ENCODE peak calls at places on chromosomes 6 and 20, in four cellular contexts. Y is stimulated activated CD4-positive, alpha-beta T cell treated with anti-CD3 and anti-CD28 coated beads, Interleukin-2, amount 100 ng/mL, for 48 hours; I is HuH-7; T is nephron progenitor cell. S is an unnamed sample.

GRCh38 chr20:61832181-61832580 is 233.5 kb downstream of the TAF4 start:
- DNase-seq in Y (no peak), T (no peak), I (no peak), S (no peak)

GRCh38 chr20:2742934-2743559 is 50.5 kb downstream of the EBF4 start:
- DNase-seq in T (peak; percentile 81), I (peak; percentile 91), Y (peak; percentile 74), S (peak; percentile 63)

GRCh38 chr20:33482581-33482980 is 7.3 kb upstream of the CBFA2T2 start:
- DNase-seq in I (no peak), T (no peak), Y (no peak), S (no peak)

GRCh38 chr20:61254881-61255589 is 3.0 kb downstream of the CDH4 start:
- DNase-seq in I (no peak), Y (no peak), T (no peak), S (peak; percentile 70)

GRCh38 chr20:44805991-44806729 is 4.2 kb downstream of the RIMS4 start:
- DNase-seq in I (no peak), Y (no peak), T (peak; percentile 76), S (peak; percentile 26)

GRCh38 chr6:150753404-150754184 is 111.9 kb upstream of the MTHFD1L start:
- DNase-seq in I (peak; percentile 50), Y (no peak), T (peak; percentile 26), S (no peak)

GRCh38 chr6:140371360-140371870 is 997.0 kb upstream of the CITED2 start:
- DNase-seq in T (no peak), Y (no peak), I (no peak), S (no peak)

GRCh38 chr6:125957845-125958244 is 1.3 kb downstream of the HINT3 start:
- DNase-seq in Y (no peak), I (peak; percentile 60), T (no peak), S (peak; percentile 29)

GRCh38 chr6:35386989-35387388 is 44.6 kb downstream of the PPARD start:
- DNase-seq in I (no peak), T (no peak), Y (no peak), S (no peak)

GRCh38 chr6:158923801-158924498 is 76.1 kb downstream of the RSPH3 start:
- DNase-seq in Y (no peak), I (no peak), T (no peak), S (no peak)

GRCh38 chr6:30091577-30092381 is 16.2 kb upstream of the RNF39 start:
- DNase-seq in Y (no peak), I (no peak), T (no peak), S (peak; percentile 92)

GRCh38 chr20:8331740-8332412 is 199.8 kb downstream of the PLCB1 start:
- DNase-seq in I (no peak), T (no peak), Y (no peak), S (peak; percentile 81)

S was measured in EL.